ENCODE peak calls at places on chromosomes 11 and 22, in ten cellular contexts. O, C, Z, R, Q, S, J, N, X and P are unnamed samples.

GRCh38 chr11:57639321-57640067 is 10.2 kb downstream of the YPEL4 start:
- DNase-seq in J (peak), O (no peak), X (no peak), N (no peak), Q (peak), C (peak), R (no peak), Z (peak), S (no peak), P (no peak)

GRCh38 chr11:1479006-1479677 is 7.4 kb downstream of the MOB2 start:
- DNase-seq in O (no peak), C (no peak), R (no peak), Z (no peak), X (no peak), Q (no peak), J (no peak), N (no peak), S (no peak), P (no peak)

GRCh38 chr11:113279591-113279990 is 34.8 kb upstream of the TTC12 start:
- DNase-seq in C (no peak), R (no peak), S (no peak), Z (no peak), O (no peak), Q (no peak), J (no peak), X (no peak), N (no peak), P (no peak)

GRCh38 chr11:6544921-6545850 is 48.1 kb downstream of the DNHD1 start:
- DNase-seq in J (no peak), X (peak), Z (peak), R (no peak), S (no peak), C (no peak), N (no peak), Q (no peak), O (no peak), P (no peak)

GRCh38 chr11:15818132-15818842 is 538.1 kb downstream of the SOX6 start:
- DNase-seq in O (no peak), Q (no peak), X (no peak), J (no peak), C (no peak), Z (no peak), N (no peak), R (no peak), S (no peak), P (no peak)

GRCh38 chr11:3808846-3809623 is 675 bp downstream of the PGAP2 start:
- DNase-seq in X (peak), Q (no peak), N (no peak), O (peak), C (peak), R (no peak), Z (peak), J (peak), S (no peak), P (peak)

GRCh38 chr22:45285431-45286058 is 796 bp downstream of the UPK3A start:
- DNase-seq in N (no peak), X (no peak), C (no peak), Q (no peak), R (no peak), J (peak), Z (no peak), S (no peak), O (no peak), P (no peak)

GRCh38 chr22:44182591-44183588 is 2.2 kb downstream of the PARVG start:
- DNase-seq in C (no peak), O (peak), Q (peak), S (no peak), Z (no peak), J (no peak), R (no peak), X (no peak), N (no peak), P (no peak)

GRCh38 chr11:130203766-130204702 is 44.5 kb downstream of the ST14 start:
- DNase-seq in C (no peak), Q (no peak), S (no peak), O (no peak), Z (no peak), J (no peak), N (no peak), R (no peak), X (no peak), P (no peak)

GRCh38 chr11:33723238-33723881 is 12.9 kb downstream of the CD59 start:
- DNase-seq in O (no peak), X (peak), Z (peak), J (no peak), Q (no peak), R (no peak), C (peak), N (peak), S (no peak), P (no peak)

GRCh38 chr11:43556892-43557291 is 123.6 kb upstream of the HSD17B12 start:
- DNase-seq in O (no peak), N (no peak), C (no peak), S (no peak), R (no peak), Q (no peak), Z (no peak), X (no peak), J (no peak), P (no peak)

GRCh38 chr11:15602042-15602441 is 487.3 kb downstream of the INSC start:
- DNase-seq in C (no peak), J (no peak), S (no peak), Q (no peak), X (no peak), Z (no peak), R (no peak), O (no peak), N (no peak), P (no peak)